ENCODE peak calls at places on chromosomes 4 and X, in ten cellular contexts. V is sigmoid colon, P is K562, E is body of pancreas, U is uterus, J is HCT116, K is heart left ventricle, Q is breast epithelium, H is A549, G is spleen. R is an unnamed sample.

GRCh38 chrX:52031371-52031770 is 37.6 kb downstream of the MAGED4B start:
- DNase-seq in P (no peak), J (no peak), Q (no peak), U (no peak), K (no peak), H (no peak), G (no peak), E (no peak), V (no peak), R (no peak)

GRCh38 chrX:37580080-37580479 is 8.6 kb downstream of the LANCL3 start:
- DNase-seq in G (no peak), V (no peak), H (no peak), Q (no peak), U (no peak), K (no peak), J (no peak), E (no peak), P (no peak), R (no peak)

GRCh38 chrX:16797358-16797757 is 11.1 kb downstream of the TXLNG start:
- DNase-seq in J (no peak), H (no peak), P (no peak), G (no peak), U (no peak), Q (no peak), V (peak), E (no peak), K (no peak), R (no peak)

GRCh38 chr4:5072948-5073347 is 21.7 kb downstream of the STK32B start:
- DNase-seq in H (no peak), V (no peak), J (no peak), Q (no peak), P (no peak), K (no peak), U (no peak), G (no peak), E (no peak), R (no peak)

GRCh38 chr4:6437682-6438264 is 34.6 kb downstream of the PPP2R2C start:
- DNase-seq in G (no peak), P (no peak), K (no peak), V (no peak), E (no peak), U (peak), H (no peak), Q (no peak), J (no peak), R (no peak)

GRCh38 chrX:41085883-41086626 is 810 bp downstream of the USP9X start:
- DNase-seq in E (peak), J (no peak), U (peak), Q (no peak), H (peak), V (peak), K (peak), G (peak), P (no peak), R (peak)

GRCh38 chrX:19888419-19888879 is 1.0 kb upstream of the SH3KBP1 start:
- DNase-seq in V (no peak), P (peak), E (peak), J (peak), H (peak), U (peak), G (no peak), K (no peak), Q (no peak), R (no peak)

GRCh38 chr4:26978387-26979071 is 117.9 kb downstream of the STIM2 start:
- DNase-seq in U (no peak), Q (no peak), V (no peak), K (no peak), G (no peak), H (no peak), P (no peak), E (no peak), J (no peak), R (no peak)

GRCh38 chr4:108607426-108607825 is 12.9 kb upstream of the RPL34 start:
- DNase-seq in V (no peak), H (no peak), J (no peak), P (no peak), G (no peak), U (no peak), Q (no peak), K (no peak), E (no peak), R (no peak)

GRCh38 chr4:70613182-70613892 is 15.2 kb upstream of the ENAM start:
- DNase-seq in Q (no peak), H (no peak), U (no peak), K (no peak), E (no peak), P (peak), G (no peak), J (no peak), V (no peak), R (no peak)

GRCh38 chr4:156322592-156322991 is 368.9 kb upstream of the CTSO start:
- DNase-seq in H (no peak), K (no peak), P (no peak), Q (no peak), J (peak), G (no peak), U (no peak), V (no peak), E (no peak), R (no peak)

GRCh38 chr4:144820115-144820514 is 174.2 kb downstream of the HHIP start:
- DNase-seq in H (no peak), U (no peak), E (no peak), J (no peak), P (no peak), K (no peak), V (no peak), G (no peak), Q (no peak), R (no peak)

GRCh38 chr4:74109116-74109791 is 10.3 kb upstream of the CXCL2 start:
- DNase-seq in U (no peak), Q (no peak), G (no peak), H (peak), K (peak), J (peak), P (peak), E (peak), V (no peak), R (peak)

GRCh38 chrX:87468941-87469340 is 48.7 kb upstream of the KLHL4 start:
- DNase-seq in G (no peak), H (no peak), K (no peak), J (no peak), V (no peak), U (no peak), P (peak), Q (no peak), E (no peak), R (no peak)

GRCh38 chr4:4994312-4995097 is 24.8 kb downstream of the CYTL1 start:
- DNase-seq in P (no peak), K (no peak), V (peak), E (no peak), G (no peak), J (no peak), H (no peak), Q (no peak), U (no peak), R (no peak)

GRCh38 chr4:91113130-91113706 is 986.0 kb downstream of the CCSER1 start:
- DNase-seq in H (peak), J (peak), V (no peak), U (no peak), G (no peak), P (peak), Q (no peak), K (no peak), E (no peak), R (no peak)

GRCh38 chrX:143757375-143757774 is 36.8 kb upstream of the SPANXN2 start:
- DNase-seq in E (no peak), P (peak), U (no peak), H (no peak), Q (no peak), V (no peak), K (no peak), J (no peak), G (no peak), R (no peak)

GRCh38 chr4:96638132-96638531 is 798.2 kb downstream of the PDHA2 start:
- DNase-seq in Q (no peak), K (no peak), H (no peak), U (no peak), J (no peak), P (no peak), G (no peak), E (no peak), V (no peak), R (no peak)

GRCh38 chr4:37453004-37453360 is 208.4 kb downstream of the NWD2 start:
- DNase-seq in P (peak), J (peak), K (no peak), E (peak), Q (no peak), V (no peak), H (peak), U (peak), G (no peak), R (no peak)

GRCh38 chrX:151538190-151539122 is 25.0 kb upstream of the PASD1 start:
- DNase-seq in U (no peak), E (no peak), V (no peak), K (no peak), G (no peak), J (no peak), H (peak), Q (no peak), P (no peak), R (no peak)

GRCh38 chr4:110142461-110142860 is 56.0 kb downstream of the ELOVL6 start:
- DNase-seq in E (no peak), U (no peak), V (no peak), J (no peak), G (no peak), K (no peak), H (no peak), P (no peak), Q (no peak), R (no peak)

GRCh38 chr4:174314770-174315169 is 31.1 kb downstream of the CEP44 start:
- DNase-seq in P (peak), V (no peak), Q (no peak), G (no peak), J (no peak), E (no peak), K (no peak), H (peak), U (no peak), R (no peak)

GRCh38 chr4:40283413-40283812 is 51.7 kb upstream of the CHRNA9 start:
- DNase-seq in U (no peak), Q (no peak), P (no peak), G (no peak), V (peak), K (no peak), J (no peak), E (no peak), H (no peak), R (no peak)

GRCh38 chr4:37946503-37947179 is 13.6 kb upstream of the PTTG2 start:
- DNase-seq in H (no peak), G (peak), U (no peak), P (no peak), E (peak), K (peak), Q (no peak), J (no peak), V (no peak), R (no peak)

GRCh38 chr4:148434075-148434773 is 8.0 kb downstream of the NR3C2 start:
- DNase-seq in G (no peak), V (no peak), J (no peak), P (no peak), U (no peak), H (no peak), Q (no peak), E (no peak), K (no peak), R (no peak)

GRCh38 chrX:118751950-118752783 is 24.8 kb downstream of the IL13RA1 start:
- DNase-seq in H (no peak), K (no peak), G (no peak), U (no peak), E (peak), P (no peak), J (no peak), V (no peak), Q (no peak), R (no peak)

GRCh38 chrX:105477351-105477750 is 256.9 kb upstream of the TEX13A start:
- DNase-seq in P (no peak), U (no peak), H (no peak), K (no peak), G (no peak), J (no peak), Q (no peak), E (no peak), V (no peak), R (no peak)

GRCh38 chrX:15751160-15751819 is 13.2 kb downstream of the CA5B start:
- DNase-seq in J (no peak), V (no peak), P (no peak), G (no peak), K (no peak), H (peak), U (no peak), E (no peak), Q (no peak), R (no peak)

GRCh38 chr4:24188459-24188858 is 298.6 kb upstream of the PPARGC1A start:
- DNase-seq in K (no peak), E (no peak), J (no peak), G (no peak), H (no peak), Q (no peak), U (no peak), V (no peak), P (no peak), R (no peak)

GRCh38 chr4:182937268-182938208 is 20.4 kb upstream of the DCTD start:
- DNase-seq in Q (no peak), J (no peak), P (no peak), G (no peak), E (no peak), U (no peak), V (no peak), K (no peak), H (no peak), R (no peak)

GRCh38 chrX:118839334-118839958 is 15.8 kb downstream of the ZCCHC12 start:
- DNase-seq in J (peak), E (peak), P (peak), U (peak), Q (peak), K (peak), G (peak), H (peak), V (peak), R (peak)

GRCh38 chrX:70029790-70030189 is 19.9 kb downstream of the AWAT2 start:
- DNase-seq in K (no peak), H (no peak), J (no peak), G (peak), P (no peak), V (no peak), U (no peak), E (no peak), Q (no peak), R (no peak)

GRCh38 chr4:46445689-46446339 is 55.9 kb upstream of the GABRA2 start:
- DNase-seq in G (no peak), Q (no peak), J (no peak), P (no peak), V (no peak), H (no peak), E (no peak), U (no peak), K (no peak), R (no peak)

GRCh38 chr4:111466821-111467605 is 678.2 kb upstream of the FAM241A start:
- DNase-seq in Q (no peak), V (no peak), K (no peak), H (no peak), J (no peak), E (no peak), U (no peak), G (no peak), P (no peak), R (no peak)

DNA sequence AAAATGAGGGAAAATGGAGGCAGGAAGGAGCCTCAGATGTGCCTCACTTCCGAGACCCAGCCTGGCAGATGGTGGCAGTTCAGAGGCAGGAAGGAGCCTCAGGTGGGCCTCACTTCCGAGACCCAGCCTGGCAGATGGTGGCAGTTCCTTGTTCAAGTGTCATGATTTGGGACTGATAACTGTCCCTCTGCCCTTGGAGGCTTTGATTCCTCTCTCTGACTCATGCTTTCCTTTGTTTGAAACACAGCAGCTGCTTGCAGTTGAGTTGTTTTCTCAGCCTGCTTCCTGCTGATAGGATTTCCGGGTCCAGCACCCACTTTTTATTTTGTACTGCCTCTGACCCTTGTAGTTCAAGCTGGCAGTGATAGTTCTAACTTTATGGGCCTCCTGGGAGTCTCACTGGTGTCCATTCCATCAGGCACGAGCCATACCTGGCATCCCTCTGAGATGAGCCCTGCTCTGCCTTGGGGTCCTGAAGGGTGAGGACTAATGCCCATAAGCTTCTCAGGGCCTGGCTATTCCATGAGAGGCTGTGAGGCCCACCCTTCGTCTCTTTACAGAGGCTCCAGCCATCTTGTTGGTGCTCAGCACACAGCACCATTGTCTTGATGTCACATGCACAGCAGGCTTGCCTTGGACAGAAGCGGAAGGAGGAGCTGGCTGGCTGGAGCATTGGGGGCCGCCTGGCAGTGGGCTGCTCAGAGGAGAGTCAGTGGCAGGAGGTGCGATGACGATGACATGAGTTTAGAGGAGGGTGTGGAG is 13.0 kb downstream of the RGS12 start:
- DNase-seq in G (peak), V (no peak), Q (peak), H (no peak), E (no peak), K (no peak), P (peak), U (peak), J (no peak), R (peak)
- TF ChIP-seq POLR2A in G (no peak), V (no peak), Q (no peak), H (no peak), E (no peak), K (no peak), P (no peak), U (no peak), J (no peak), R (no peak)

GRCh38 chr4:139085141-139085540 is 69.6 kb downstream of the NOCT start:
- DNase-seq in E (no peak), U (no peak), Q (no peak), H (peak), G (no peak), P (peak), K (no peak), V (no peak), J (no peak), R (no peak)
- H3K4me3 ChIP-seq in E (no peak), U (peak), Q (peak), H (peak), G (peak), P (peak), K (peak), V (peak), J (peak), R (no peak)

DNA sequence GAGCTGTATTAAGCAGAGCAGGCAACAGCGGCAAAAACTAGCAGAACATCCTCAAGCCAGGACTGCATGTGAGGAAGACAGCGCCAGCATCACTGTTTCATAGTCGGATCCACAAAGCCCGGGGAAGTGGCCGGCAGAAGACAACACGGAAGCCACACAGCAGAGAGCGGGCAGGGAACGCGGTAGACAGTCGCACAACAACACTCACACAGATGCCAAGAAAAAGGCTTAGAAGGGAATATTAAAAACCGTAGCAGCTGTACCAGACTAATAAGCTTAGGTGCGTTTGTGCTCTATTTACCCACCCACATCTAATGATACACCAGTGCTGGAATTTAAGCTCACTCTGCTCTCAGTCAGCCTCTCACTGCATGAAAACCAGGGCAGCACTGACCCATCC is 16.0 kb downstream of the ZFYVE28 start:
- DNase-seq in K (no peak), Q (no peak), H (no peak), U (no peak), V (no peak), G (no peak), E (no peak), P (no peak), J (no peak), R (peak)
- H3K27ac ChIP-seq in K (no peak), Q (no peak), H (no peak), U (no peak), V (peak), G (no peak), E (no peak), P (no peak), J (no peak), R (peak)

DNA sequence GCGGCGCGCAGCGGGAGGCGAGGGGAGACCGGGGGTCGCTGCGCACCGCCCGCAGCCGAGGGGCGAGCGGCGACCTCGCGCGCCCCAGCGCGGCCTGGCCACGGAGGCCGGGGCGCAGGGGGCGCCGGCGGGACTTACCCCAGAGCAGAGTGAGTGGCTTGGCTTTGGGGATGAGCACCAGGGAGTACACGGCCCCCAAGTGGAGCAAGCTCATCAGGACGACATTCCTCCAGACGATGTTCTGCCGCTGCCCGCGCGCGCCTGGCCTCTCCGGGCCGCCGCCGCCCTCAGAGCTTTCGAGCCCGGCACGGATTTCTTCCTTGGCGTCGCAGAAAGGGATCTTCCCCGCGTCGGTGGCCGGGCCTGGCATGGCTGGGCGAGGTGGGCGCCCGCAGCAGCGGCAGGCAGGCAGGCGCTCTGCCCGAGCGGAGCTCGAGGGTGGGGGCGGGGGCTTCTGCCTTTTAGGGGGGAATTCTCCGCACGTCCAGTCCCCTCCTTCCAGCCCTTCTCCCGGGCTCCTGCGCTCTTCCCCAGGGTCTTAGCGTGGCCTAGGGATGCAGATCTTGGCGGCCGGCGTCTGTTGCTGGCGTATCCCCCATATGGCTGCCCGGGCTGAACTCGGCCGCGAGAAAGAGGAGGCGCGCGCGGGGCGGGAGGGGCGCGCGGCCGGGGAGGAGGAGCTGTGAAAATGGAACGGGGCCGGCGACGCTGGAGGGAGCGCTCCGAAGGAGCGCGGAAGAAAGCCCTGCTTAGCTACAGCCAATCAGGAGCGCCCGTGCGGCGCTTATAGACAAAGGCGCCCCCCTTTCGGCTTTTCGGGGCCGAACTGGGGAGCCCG is at the start of gene SCD5:
- DNase-seq in G (peak), Q (no peak), H (peak), J (peak), V (peak), E (peak), P (peak), U (peak), K (peak), R (no peak)
- TF ChIP-seq POLR2A in G (no peak), Q (no peak), H (no peak), J (no peak), V (no peak), E (peak), P (no peak), U (no peak), K (no peak), R (no peak)

DNA sequence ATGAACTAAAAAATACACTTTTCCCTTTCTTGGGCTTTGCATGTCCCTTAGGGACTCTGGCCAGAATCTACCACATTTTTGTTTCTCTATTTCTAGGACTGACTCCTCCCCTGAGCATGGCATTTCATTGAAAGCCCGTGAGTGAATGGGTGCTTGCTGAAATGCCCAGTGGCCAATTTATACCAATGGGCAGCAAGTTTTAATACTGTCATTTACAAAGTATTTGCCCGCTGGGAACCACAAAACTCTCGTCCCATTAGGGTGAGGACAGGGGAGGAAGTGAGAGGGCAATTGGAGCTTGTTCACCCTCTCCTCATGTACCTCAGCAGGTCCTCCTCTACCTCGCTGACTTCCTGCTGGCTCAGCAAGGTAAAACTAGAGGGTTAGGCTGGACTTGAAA is 1.1 kb downstream of the SRPX2 start:
- DNase-seq in H (no peak), V (no peak), P (no peak), J (no peak), G (no peak), E (no peak), Q (no peak), K (no peak), U (no peak), R (no peak)
- H3K4me3 ChIP-seq in H (no peak), V (peak), P (no peak), J (no peak), G (peak), E (no peak), Q (peak), K (peak), U (peak), R (no peak)